ENCODE peak calls at places on chromosome 17, in nine cellular contexts. K is CMK, C is T-helper 1 cell, N is A549, R is mucosa of gallbladder, V is AG09319, D is brain microvascular endothelial cell, S is K562, W is GM23338. P is an unnamed sample.

GRCh38 chr17:78939615-78940014 is 14.4 kb upstream of the TIMP2 start:
- DNase-seq in S (no peak), K (no peak), C (no peak), W (no peak), N (no peak), D (peak; percentile 67), R (no peak), V (no peak), P (no peak)

GRCh38 chr17:67558740-67559380 is 158.9 kb upstream of the NOL11 start:
- DNase-seq in N (no peak), W (no peak), V (no peak), R (no peak), S (peak; percentile 16), K (no peak), C (no peak), D (no peak), P (no peak)

GRCh38 chr17:45846223-45846622 is 1.5 kb downstream of the SPPL2C start:
- DNase-seq in K (no peak), D (no peak), R (no peak), W (no peak), C (no peak), N (no peak), S (no peak), V (no peak), P (no peak)

GRCh38 chr17:63275318-63275967 is 170.7 kb downstream of the CYB561 start:
- DNase-seq in R (no peak), S (peak; percentile 6), V (peak; percentile 66), N (peak; percentile 92), D (peak; percentile 95), K (no peak), C (no peak), W (no peak), P (no peak)

GRCh38 chr17:72142614-72143013 is 21.8 kb downstream of the SOX9 start:
- DNase-seq in V (no peak), K (no peak), N (no peak), W (no peak), R (no peak), C (no peak), D (no peak), S (no peak), P (no peak)

GRCh38 chr17:13575922-13576419 is 25.8 kb downstream of the HS3ST3A1 start:
- DNase-seq in N (no peak), K (no peak), S (no peak), W (peak; percentile 89), D (no peak), R (no peak), C (no peak), V (no peak), P (no peak)

GRCh38 chr17:46865100-46865499 is 13.7 kb downstream of the WNT9B start:
- DNase-seq in N (no peak), D (peak; percentile 4), W (peak; percentile 38), C (no peak), S (no peak), R (no peak), V (no peak), K (no peak), P (no peak)

GRCh38 chr17:1462164-1463112 is 6.4 kb upstream of the CRK start:
- DNase-seq in C (no peak), K (no peak), N (no peak), V (no peak), R (no peak), S (no peak), W (no peak), D (no peak), P (no peak)

GRCh38 chr17:29962656-29963055 is 21.2 kb downstream of the EFCAB5 start:
- DNase-seq in K (no peak), R (no peak), N (no peak), S (no peak), W (no peak), D (no peak), V (no peak), C (no peak), P (no peak)

GRCh38 chr17:72439893-72440502 is 319.2 kb downstream of the SOX9 start:
- DNase-seq in C (no peak), S (no peak), K (no peak), W (no peak), V (no peak), D (no peak), R (no peak), N (no peak), P (no peak)

P was measured in naive thymus-derived CD4-positive, alpha-beta T cell.